ENCODE peak calls at places on chromosomes 2 and 18, in six cellular contexts. U is mesenchymal stem cell, W is mammary epithelial cell, B is K562, Y is SK-N-MC, V is GM23248. O is an unnamed sample.

GRCh38 chr18:48949051-48949605 is 1.6 kb downstream of the SMAD7 start:
- DNase-seq in B (no peak), Y (no peak), V (peak; percentile 67), U (peak; percentile 64), W (peak; percentile 44), O (peak; percentile 84)

GRCh38 chr18:70025580-70025979 is 77.9 kb upstream of the CD226 start:
- DNase-seq in U (no peak), W (no peak), B (peak; percentile 60), Y (no peak), V (no peak), O (no peak)

GRCh38 chr2:242075683-242076082 is 206.2 kb downstream of the RTP5 start:
- DNase-seq in U (no peak), B (no peak), V (peak; percentile 33), W (no peak), Y (no peak), O (no peak)

GRCh38 chr2:149037851-149038250 is 648 bp upstream of the LYPD6B start:
- DNase-seq in U (no peak), W (peak; percentile 15), Y (no peak), B (no peak), V (no peak), O (no peak)

GRCh38 chr18:21757833-21758232 is 17.2 kb downstream of the MIB1 start:
- DNase-seq in U (no peak), Y (no peak), W (no peak), V (no peak), B (no peak), O (no peak)

GRCh38 chr2:239006886-239007285 is 159.0 kb downstream of the TWIST2 start:
- DNase-seq in W (peak; percentile 33), V (peak; percentile 64), U (no peak), B (no peak), Y (no peak), O (no peak)

GRCh38 chr2:112493858-112494648 is 12.1 kb downstream of the TTL start:
- DNase-seq in B (peak; percentile 47), V (peak; percentile 92), U (peak; percentile 76), W (peak; percentile 65), Y (no peak), O (no peak)

GRCh38 chr2:226791487-226792081 is 8.0 kb downstream of the IRS1 start:
- DNase-seq in Y (no peak), U (peak; percentile 85), V (peak; percentile 96), B (peak; percentile 95), W (peak; percentile 82), O (peak; percentile 97)

GRCh38 chr2:54073796-54074195 is 41.6 kb upstream of the ACYP2 start:
- DNase-seq in U (no peak), W (peak; percentile 90), B (no peak), V (peak; percentile 26), Y (no peak), O (no peak)

GRCh38 chr18:47215554-47216138 is 35.8 kb downstream of the SKOR2 start:
- DNase-seq in Y (peak; percentile 32), B (peak; percentile 17), W (peak; percentile 39), U (peak; percentile 58), V (peak; percentile 72), O (no peak)

GRCh38 chr2:235793163-235793752 is 299.4 kb downstream of the AGAP1 start:
- DNase-seq in Y (no peak), W (peak; percentile 54), B (no peak), U (peak; percentile 19), V (peak; percentile 69), O (no peak)

GRCh38 chr2:175251425-175252041 is 70.0 kb upstream of the ATP5MC3 start:
- DNase-seq in U (peak; percentile 48), W (no peak), V (peak; percentile 66), B (peak; percentile 17), Y (peak; percentile 62), O (no peak)

GRCh38 chr2:136582631-136583205 is 182.6 kb upstream of the THSD7B start:
- DNase-seq in B (peak; percentile 30), W (peak; percentile 1), Y (no peak), V (peak; percentile 6), U (no peak), O (no peak)

GRCh38 chr18:75201936-75202335 is 7.0 kb downstream of the PTGR3 start:
- DNase-seq in U (no peak), V (no peak), W (no peak), Y (no peak), B (no peak), O (no peak)

GRCh38 chr2:73104933-73105332 is 7.8 kb downstream of the RAB11FIP5 start:
- DNase-seq in Y (no peak), U (peak; percentile 30), B (no peak), W (no peak), V (no peak), O (no peak)

GRCh38 chr2:42910657-42911405 is 118.4 kb upstream of the HAAO start:
- DNase-seq in B (no peak), Y (no peak), V (no peak), W (no peak), U (no peak), O (no peak)

GRCh38 chr2:42906557-42907380 is 114.4 kb upstream of the HAAO start:
- DNase-seq in Y (no peak), W (peak; percentile 33), V (peak; percentile 62), B (peak; percentile 75), U (peak; percentile 76), O (peak; percentile 94)

GRCh38 chr2:42907835-42908234 is 115.5 kb upstream of the HAAO start:
- DNase-seq in W (no peak), U (no peak), V (no peak), Y (no peak), B (no peak), O (no peak)

GRCh38 chr2:42909966-42910365 is 117.6 kb upstream of the HAAO start:
- DNase-seq in W (no peak), V (no peak), U (no peak), Y (no peak), B (no peak), O (no peak)

GRCh38 chr2:42908538-42909200 is 116.3 kb upstream of the HAAO start:
- DNase-seq in U (peak; percentile 51), Y (no peak), W (no peak), V (no peak), B (no peak), O (no peak)
- H3K9ac ChIP-seq in U (no peak overlapping the region), Y (no peak overlapping the region), W (no peak overlapping the region), V (no peak overlapping the region), B (no peak overlapping the region), O (no peak overlapping the region)

GRCh38 chr18:77271720-77272481 is 22.3 kb downstream of the GALR1 start:
- DNase-seq in U (no peak), V (peak; percentile 62), B (no peak), W (no peak), Y (no peak), O (no peak)
- H3K9ac ChIP-seq in U (no peak overlapping the region), V (no peak overlapping the region), B (no peak overlapping the region), W (no peak overlapping the region), Y (no peak overlapping the region), O (no peak overlapping the region)

DNA sequence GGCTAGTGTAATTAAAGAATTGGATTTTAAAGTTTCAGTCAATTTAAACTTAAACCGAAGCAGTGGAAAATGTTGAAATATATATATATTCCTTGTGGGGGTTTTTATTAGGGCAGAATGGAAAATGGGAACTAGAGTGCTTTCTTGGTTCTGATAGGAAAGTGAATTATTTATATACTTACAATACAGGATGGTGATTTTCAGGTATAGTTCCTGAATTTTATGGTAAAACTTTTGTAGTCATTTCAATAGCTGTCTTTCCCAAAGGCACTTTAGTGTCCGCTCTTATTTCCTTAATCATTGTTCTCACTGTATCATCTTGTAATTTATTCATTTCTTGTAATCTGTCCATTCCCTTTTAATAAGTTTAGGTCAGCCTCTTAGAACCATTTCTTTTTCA is 1.9 kb downstream of the RPL37A start:
- DNase-seq in B (no peak), W (no peak), U (no peak), Y (no peak), V (no peak), O (no peak)
- H3K9ac ChIP-seq in B (no peak overlapping the region), W (peak overlapping the region; percentile 99), U (peak overlapping the region; percentile 100), Y (peak overlapping the region; percentile 100), V (peak overlapping the region; percentile 98), O (no peak overlapping the region)

GRCh38 chr2:71684226-71685072 is 231.1 kb downstream of the DYSF start:
- DNase-seq in Y (no peak), W (no peak), V (no peak), B (no peak), U (no peak), O (peak; percentile 54)
- H3K9ac ChIP-seq in Y (no peak overlapping the region), W (no peak overlapping the region), V (no peak overlapping the region), B (no peak overlapping the region), U (no peak overlapping the region), O (no peak overlapping the region)

O was measured in kidney.